ENCODE peak calls at places on chromosomes 3 and 15, in nine cellular contexts. One of them, this sample, is unnamed.

GRCh38 chr3:106197532-106198187 is 328.8 kb upstream of the CBLB start:
- DNase-seq in lung: no peak
- DNase-seq in fibroblast of pulmonary artery: peak; percentile 19
- DNase-seq in CD4-positive, CD25-positive, alpha-beta regulatory T cell: no peak
- DNase-seq in transverse colon: no peak
- DNase-seq in cardiac muscle cell: peak; percentile 59
- DNase-seq in PC-3: no peak
- DNase-seq in NB4: no peak
- DNase-seq in cardiac fibroblast: no peak
- DNase-seq in this sample: no peak

GRCh38 chr3:188037965-188038581 is 115.9 kb upstream of the LPP start:
- DNase-seq in CD4-positive, CD25-positive, alpha-beta regulatory T cell: no peak
- DNase-seq in lung: no peak
- DNase-seq in cardiac muscle cell: no peak
- DNase-seq in fibroblast of pulmonary artery: no peak
- DNase-seq in transverse colon: peak; percentile 26
- DNase-seq in PC-3: peak; percentile 48
- DNase-seq in cardiac fibroblast: peak; percentile 26
- DNase-seq in NB4: no peak
- DNase-seq in this sample: no peak

GRCh38 chr3:175149675-175150074 is 290.5 kb downstream of the NAALADL2 start:
- DNase-seq in cardiac fibroblast: no peak
- DNase-seq in cardiac muscle cell: no peak
- DNase-seq in NB4: no peak
- DNase-seq in CD4-positive, CD25-positive, alpha-beta regulatory T cell: no peak
- DNase-seq in fibroblast of pulmonary artery: peak; percentile 11
- DNase-seq in PC-3: peak; percentile 76
- DNase-seq in transverse colon: peak; percentile 68
- DNase-seq in lung: peak; percentile 48
- DNase-seq in this sample: peak; percentile 35

GRCh38 chr15:78906310-78906608 is 33.6 kb downstream of the MORF4L1 start:
- DNase-seq in fibroblast of pulmonary artery: peak; percentile 82
- DNase-seq in PC-3: peak; percentile 80
- DNase-seq in lung: peak; percentile 81
- DNase-seq in CD4-positive, CD25-positive, alpha-beta regulatory T cell: no peak
- DNase-seq in cardiac muscle cell: peak; percentile 80
- DNase-seq in transverse colon: no peak
- DNase-seq in cardiac fibroblast: peak; percentile 94
- DNase-seq in NB4: no peak
- DNase-seq in this sample: no peak

GRCh38 chr15:38461089-38461833 is 7.3 kb downstream of the FAM98B start:
- DNase-seq in transverse colon: no peak
- DNase-seq in NB4: no peak
- DNase-seq in PC-3: peak; percentile 15
- DNase-seq in CD4-positive, CD25-positive, alpha-beta regulatory T cell: peak; percentile 61
- DNase-seq in fibroblast of pulmonary artery: peak; percentile 42
- DNase-seq in cardiac muscle cell: peak; percentile 18
- DNase-seq in lung: no peak
- DNase-seq in cardiac fibroblast: peak; percentile 40
- DNase-seq in this sample: no peak

GRCh38 chr15:65629548-65629947 is 7.8 kb downstream of the SLC24A1 start:
- DNase-seq in cardiac muscle cell: no peak
- DNase-seq in NB4: no peak
- DNase-seq in fibroblast of pulmonary artery: no peak
- DNase-seq in transverse colon: no peak
- DNase-seq in CD4-positive, CD25-positive, alpha-beta regulatory T cell: no peak
- DNase-seq in PC-3: no peak
- DNase-seq in lung: no peak
- DNase-seq in cardiac fibroblast: no peak
- DNase-seq in this sample: no peak

GRCh38 chr3:131163-131889 is 65.2 kb upstream of the CHL1 start:
- DNase-seq in cardiac muscle cell: no peak
- DNase-seq in CD4-positive, CD25-positive, alpha-beta regulatory T cell: no peak
- DNase-seq in transverse colon: no peak
- DNase-seq in fibroblast of pulmonary artery: no peak
- DNase-seq in cardiac fibroblast: no peak
- DNase-seq in lung: no peak
- DNase-seq in NB4: no peak
- DNase-seq in PC-3: no peak
- DNase-seq in this sample: no peak

GRCh38 chr3:71469131-71469430 is 114.4 kb downstream of the FOXP1 start:
- DNase-seq in transverse colon: no peak
- DNase-seq in CD4-positive, CD25-positive, alpha-beta regulatory T cell: no peak
- DNase-seq in fibroblast of pulmonary artery: no peak
- DNase-seq in NB4: no peak
- DNase-seq in PC-3: no peak
- DNase-seq in cardiac muscle cell: no peak
- DNase-seq in cardiac fibroblast: no peak
- DNase-seq in lung: no peak
- DNase-seq in this sample: no peak

GRCh38 chr15:33848011-33848410 is 120.3 kb upstream of the CHRM5 start:
- DNase-seq in CD4-positive, CD25-positive, alpha-beta regulatory T cell: no peak
- DNase-seq in lung: no peak
- DNase-seq in transverse colon: no peak
- DNase-seq in fibroblast of pulmonary artery: no peak
- DNase-seq in cardiac fibroblast: no peak
- DNase-seq in NB4: no peak
- DNase-seq in cardiac muscle cell: no peak
- DNase-seq in PC-3: no peak
- DNase-seq in this sample: no peak

GRCh38 chr3:20669184-20669583 is 483.2 kb upstream of the SGO1 start:
- DNase-seq in PC-3: no peak
- DNase-seq in CD4-positive, CD25-positive, alpha-beta regulatory T cell: no peak
- DNase-seq in lung: no peak
- DNase-seq in transverse colon: no peak
- DNase-seq in fibroblast of pulmonary artery: peak; percentile 57
- DNase-seq in cardiac muscle cell: peak; percentile 54
- DNase-seq in cardiac fibroblast: no peak
- DNase-seq in NB4: no peak
- DNase-seq in this sample: no peak

GRCh38 chr3:21738935-21739334 is 12.1 kb downstream of the ZNF385D start:
- DNase-seq in lung: no peak
- DNase-seq in transverse colon: no peak
- DNase-seq in CD4-positive, CD25-positive, alpha-beta regulatory T cell: no peak
- DNase-seq in cardiac muscle cell: no peak
- DNase-seq in NB4: no peak
- DNase-seq in cardiac fibroblast: no peak
- DNase-seq in fibroblast of pulmonary artery: no peak
- DNase-seq in PC-3: no peak
- DNase-seq in this sample: no peak

GRCh38 chr3:67461667-67462142 is 192.7 kb downstream of the SUCLG2 start:
- DNase-seq in PC-3: peak; percentile 12
- DNase-seq in lung: no peak
- DNase-seq in cardiac fibroblast: peak; percentile 59
- DNase-seq in CD4-positive, CD25-positive, alpha-beta regulatory T cell: no peak
- DNase-seq in cardiac muscle cell: peak; percentile 79
- DNase-seq in NB4: no peak
- DNase-seq in transverse colon: no peak
- DNase-seq in fibroblast of pulmonary artery: peak; percentile 55
- DNase-seq in this sample: peak; percentile 28

GRCh38 chr3:56915969-56916586 is 114.3 kb upstream of the ARHGEF3 start:
- DNase-seq in cardiac muscle cell: no peak
- DNase-seq in transverse colon: peak; percentile 49
- DNase-seq in fibroblast of pulmonary artery: no peak
- DNase-seq in NB4: peak; percentile 40
- DNase-seq in CD4-positive, CD25-positive, alpha-beta regulatory T cell: peak; percentile 90
- DNase-seq in PC-3: no peak
- DNase-seq in cardiac fibroblast: no peak
- DNase-seq in lung: no peak
- DNase-seq in this sample: no peak

GRCh38 chr3:140677764-140678163 is at the start of gene TRIM42:
- DNase-seq in CD4-positive, CD25-positive, alpha-beta regulatory T cell: no peak
- DNase-seq in cardiac fibroblast: no peak
- DNase-seq in cardiac muscle cell: no peak
- DNase-seq in PC-3: no peak
- DNase-seq in transverse colon: no peak
- DNase-seq in NB4: no peak
- DNase-seq in fibroblast of pulmonary artery: no peak
- DNase-seq in lung: no peak
- DNase-seq in this sample: no peak

GRCh38 chr15:92011611-92012367 is 158.3 kb downstream of the SLCO3A1 start:
- DNase-seq in transverse colon: no peak
- DNase-seq in fibroblast of pulmonary artery: no peak
- DNase-seq in cardiac fibroblast: peak; percentile 51
- DNase-seq in PC-3: peak; percentile 7
- DNase-seq in CD4-positive, CD25-positive, alpha-beta regulatory T cell: peak; percentile 35
- DNase-seq in lung: no peak
- DNase-seq in cardiac muscle cell: peak; percentile 6
- DNase-seq in NB4: no peak
- DNase-seq in this sample: no peak

DNA sequence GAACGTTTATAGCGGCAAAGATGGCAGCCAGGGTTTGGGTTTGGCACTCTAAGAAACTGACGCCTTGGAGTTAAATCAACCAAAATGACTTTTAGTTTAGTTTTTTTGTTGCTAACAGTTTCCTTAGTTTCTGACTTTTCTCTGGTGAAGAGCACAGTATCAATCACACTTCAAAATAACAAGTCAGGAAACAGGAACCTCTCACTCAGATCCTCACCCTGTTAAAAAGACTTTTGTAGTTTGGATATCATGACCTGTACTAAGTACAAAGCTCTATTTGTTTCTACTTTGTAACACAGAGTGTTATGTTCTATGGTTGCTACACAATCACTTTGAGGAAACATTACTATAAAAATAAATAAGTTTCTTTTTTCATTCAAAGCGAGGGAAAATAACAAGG is 51.1 kb downstream of the ATP10A start:
- DNase-seq in NB4: no peak
- DNase-seq in CD4-positive, CD25-positive, alpha-beta regulatory T cell: no peak
- DNase-seq in transverse colon: no peak
- DNase-seq in fibroblast of pulmonary artery: no peak
- DNase-seq in PC-3: no peak
- DNase-seq in cardiac fibroblast: no peak
- DNase-seq in cardiac muscle cell: no peak
- DNase-seq in lung: no peak
- DNase-seq in this sample: no peak
- H3K4me3 ChIP-seq in NB4: no peak overlapping the region
- H3K4me3 ChIP-seq in CD4-positive, CD25-positive, alpha-beta regulatory T cell: no peak overlapping the region
- H3K4me3 ChIP-seq in transverse colon: no peak overlapping the region
- H3K4me3 ChIP-seq in fibroblast of pulmonary artery: no peak overlapping the region
- H3K4me3 ChIP-seq in PC-3: no peak overlapping the region
- H3K4me3 ChIP-seq in cardiac fibroblast: no peak overlapping the region
- H3K4me3 ChIP-seq in cardiac muscle cell: no peak overlapping the region
- H3K4me3 ChIP-seq in lung: no peak overlapping the region
- H3K4me3 ChIP-seq in this sample: no peak overlapping the region

DNA sequence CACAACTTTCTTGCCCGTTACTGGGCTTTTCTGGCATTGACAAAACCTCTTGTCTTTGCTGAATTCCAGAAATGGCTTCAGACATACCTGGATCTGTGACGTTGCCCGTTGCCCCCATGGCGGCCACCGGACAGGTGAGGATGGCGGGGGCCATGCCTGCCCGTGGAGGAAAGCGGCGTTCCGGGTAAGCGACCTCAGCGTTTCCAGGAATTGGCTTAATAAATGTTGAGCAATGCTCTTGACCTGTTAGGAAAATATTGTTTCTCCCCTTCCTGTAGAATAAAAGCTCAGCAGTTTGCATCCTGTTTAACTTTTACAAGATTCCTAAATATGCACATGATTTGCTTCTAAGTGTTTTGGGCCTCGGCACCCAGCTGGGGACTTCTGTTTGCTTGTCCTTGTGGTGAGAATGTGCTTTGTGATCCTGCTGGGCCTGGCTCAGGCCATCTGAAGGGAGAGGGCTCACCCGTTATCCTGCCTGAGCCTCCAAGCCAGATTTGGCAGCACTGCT is 46.7 kb downstream of the ARNT2 start:
- DNase-seq in NB4: no peak
- DNase-seq in PC-3: no peak
- DNase-seq in transverse colon: no peak
- DNase-seq in lung: no peak
- DNase-seq in cardiac muscle cell: no peak
- DNase-seq in fibroblast of pulmonary artery: no peak
- DNase-seq in cardiac fibroblast: no peak
- DNase-seq in CD4-positive, CD25-positive, alpha-beta regulatory T cell: no peak
- DNase-seq in this sample: no peak
- H3K4me3 ChIP-seq in NB4: no peak overlapping the region
- H3K4me3 ChIP-seq in PC-3: no peak overlapping the region
- H3K4me3 ChIP-seq in transverse colon: no peak overlapping the region
- H3K4me3 ChIP-seq in lung: no peak overlapping the region
- H3K4me3 ChIP-seq in cardiac muscle cell: no peak overlapping the region
- H3K4me3 ChIP-seq in fibroblast of pulmonary artery: no peak overlapping the region
- H3K4me3 ChIP-seq in cardiac fibroblast: no peak overlapping the region
- H3K4me3 ChIP-seq in CD4-positive, CD25-positive, alpha-beta regulatory T cell: no peak overlapping the region
- H3K4me3 ChIP-seq in this sample: no peak overlapping the region

DNA sequence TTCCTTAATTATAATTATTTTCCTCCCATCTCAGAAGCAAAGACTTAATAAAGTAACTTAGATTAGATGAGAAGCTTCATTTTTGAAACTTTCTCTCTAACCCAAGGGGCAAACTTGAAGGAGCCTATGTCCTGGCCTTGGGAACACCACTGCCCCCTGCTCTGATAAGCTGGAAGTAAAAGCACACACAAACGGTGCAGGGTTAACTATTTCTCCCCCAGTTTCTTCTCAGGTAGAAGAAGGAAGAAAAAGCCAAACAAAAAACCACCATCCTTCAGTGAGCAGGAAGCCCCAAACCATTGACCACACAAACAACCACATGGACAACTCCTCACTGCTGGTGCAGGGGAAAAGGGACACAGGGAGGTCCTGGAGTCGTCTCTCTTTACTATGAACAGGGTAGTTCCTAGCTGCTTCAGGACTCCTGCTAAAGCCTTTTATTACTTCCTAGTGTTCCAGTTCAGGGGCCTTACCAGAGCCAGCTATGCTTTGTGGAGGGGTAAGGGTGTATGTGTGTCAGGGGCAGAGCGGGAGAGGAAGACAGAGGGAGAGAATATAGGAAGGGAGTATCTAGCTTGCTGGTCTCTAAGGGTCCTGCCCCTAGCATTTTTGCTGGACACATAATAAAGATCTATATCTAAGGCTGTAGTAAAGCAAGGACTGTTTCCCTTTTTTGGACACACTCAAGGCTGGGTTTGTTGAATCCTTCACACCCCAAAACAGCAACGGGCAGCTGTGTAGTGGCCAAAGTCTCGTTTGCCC is 94.0 kb upstream of the UMPS start:
- DNase-seq in fibroblast of pulmonary artery: no peak
- DNase-seq in cardiac muscle cell: no peak
- DNase-seq in NB4: no peak
- DNase-seq in lung: no peak
- DNase-seq in CD4-positive, CD25-positive, alpha-beta regulatory T cell: no peak
- DNase-seq in PC-3: no peak
- DNase-seq in transverse colon: no peak
- DNase-seq in cardiac fibroblast: no peak
- DNase-seq in this sample: no peak
- H3K4me3 ChIP-seq in fibroblast of pulmonary artery: no peak overlapping the region
- H3K4me3 ChIP-seq in cardiac muscle cell: no peak overlapping the region
- H3K4me3 ChIP-seq in NB4: no peak overlapping the region
- H3K4me3 ChIP-seq in lung: no peak overlapping the region
- H3K4me3 ChIP-seq in CD4-positive, CD25-positive, alpha-beta regulatory T cell: no peak overlapping the region
- H3K4me3 ChIP-seq in PC-3: no peak overlapping the region
- H3K4me3 ChIP-seq in transverse colon: no peak overlapping the region
- H3K4me3 ChIP-seq in cardiac fibroblast: no peak overlapping the region
- H3K4me3 ChIP-seq in this sample: no peak overlapping the region

DNA sequence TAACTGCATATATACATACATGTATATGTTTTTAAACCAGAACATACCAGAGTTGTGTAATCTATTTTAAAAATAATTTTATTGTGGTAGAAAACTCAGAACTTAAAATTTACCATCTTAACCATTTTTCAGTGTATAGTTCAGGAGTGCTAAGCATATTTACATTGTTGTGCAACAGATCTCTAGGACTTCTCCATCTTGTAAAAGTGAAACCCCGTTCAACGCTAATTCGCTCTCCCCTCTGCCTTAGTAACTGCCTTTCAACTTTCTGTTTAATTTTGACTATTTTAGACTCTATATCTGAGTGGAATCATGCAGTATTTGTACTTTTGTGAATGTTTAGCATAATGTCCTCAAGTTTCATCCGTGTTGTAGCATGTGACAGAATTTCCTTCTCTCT is 51.8 kb upstream of the SSR3 start:
- DNase-seq in CD4-positive, CD25-positive, alpha-beta regulatory T cell: peak; percentile 42
- DNase-seq in lung: no peak
- DNase-seq in cardiac muscle cell: no peak
- DNase-seq in PC-3: no peak
- DNase-seq in fibroblast of pulmonary artery: no peak
- DNase-seq in NB4: peak; percentile 43
- DNase-seq in cardiac fibroblast: peak; percentile 27
- DNase-seq in transverse colon: no peak
- DNase-seq in this sample: no peak
- H3K4me3 ChIP-seq in CD4-positive, CD25-positive, alpha-beta regulatory T cell: peak overlapping the region; percentile 83
- H3K4me3 ChIP-seq in lung: no peak overlapping the region
- H3K4me3 ChIP-seq in cardiac muscle cell: no peak overlapping the region
- H3K4me3 ChIP-seq in PC-3: no peak overlapping the region
- H3K4me3 ChIP-seq in fibroblast of pulmonary artery: no peak overlapping the region
- H3K4me3 ChIP-seq in NB4: peak overlapping the region; percentile 49
- H3K4me3 ChIP-seq in cardiac fibroblast: no peak overlapping the region
- H3K4me3 ChIP-seq in transverse colon: no peak overlapping the region
- H3K4me3 ChIP-seq in this sample: no peak overlapping the region

This sample was measured in WERI-Rb-1.